ENCODE peak calls at places on chromosomes 6 and 20, in four cellular contexts. One of them, this sample, is unnamed. For H3K4me1, the result is how much of the 10 kb centered on the place peaks cover.

GRCh38 chr6:44837741-44838140 is 450.2 kb downstream of the CDC5L start:
- DNase-seq in suprapubic skin: no peak
- DNase-seq in heart right ventricle: no peak
- DNase-seq in SK-N-SH: no peak
- DNase-seq in this sample: no peak

GRCh38 chr6:13679996-13680395 is 31.6 kb downstream of the RANBP9 start:
- DNase-seq in SK-N-SH: no peak
- DNase-seq in heart right ventricle: no peak
- DNase-seq in suprapubic skin: no peak
- DNase-seq in this sample: no peak

GRCh38 chr6:75546401-75546800 is 52.8 kb upstream of the FILIP1 start:
- DNase-seq in SK-N-SH: no peak
- DNase-seq in heart right ventricle: no peak
- DNase-seq in suprapubic skin: no peak
- DNase-seq in this sample: no peak

GRCh38 chr6:44925100-44925739 is 402.9 kb upstream of the RUNX2 start:
- DNase-seq in SK-N-SH: peak
- DNase-seq in heart right ventricle: no peak
- DNase-seq in suprapubic skin: no peak
- DNase-seq in this sample: peak

GRCh38 chr6:43334466-43335095 is 26.0 kb upstream of the CRIP3 start:
- DNase-seq in suprapubic skin: no peak
- DNase-seq in heart right ventricle: no peak
- DNase-seq in SK-N-SH: peak
- DNase-seq in this sample: no peak

GRCh38 chr20:63029358-63030121 is 22.8 kb upstream of the BHLHE23 start:
- DNase-seq in heart right ventricle: peak
- DNase-seq in SK-N-SH: no peak
- DNase-seq in suprapubic skin: no peak
- DNase-seq in this sample: no peak

GRCh38 chr20:8043687-8044278 is 24.2 kb upstream of the TMX4 start:
- DNase-seq in heart right ventricle: no peak
- DNase-seq in suprapubic skin: no peak
- DNase-seq in SK-N-SH: peak
- DNase-seq in this sample: peak

GRCh38 chr6:4561773-4562172 is 214.4 kb upstream of the CDYL start:
- DNase-seq in SK-N-SH: no peak
- DNase-seq in heart right ventricle: no peak
- DNase-seq in suprapubic skin: no peak
- DNase-seq in this sample: no peak

GRCh38 chr20:36312724-36313441 is 6.7 kb downstream of the DLGAP4 start:
- DNase-seq in SK-N-SH: no peak
- DNase-seq in suprapubic skin: peak
- DNase-seq in heart right ventricle: no peak
- DNase-seq in this sample: no peak

GRCh38 chr6:3592371-3592941 is 135.6 kb upstream of the SLC22A23 start:
- DNase-seq in suprapubic skin: no peak
- DNase-seq in SK-N-SH: no peak
- DNase-seq in heart right ventricle: no peak
- DNase-seq in this sample: peak

GRCh38 chr20:38935285-38935684 is 9.1 kb downstream of the FAM83D start:
- DNase-seq in heart right ventricle: no peak
- DNase-seq in SK-N-SH: no peak
- DNase-seq in suprapubic skin: no peak
- DNase-seq in this sample: peak

GRCh38 chr6:155200012-155200411 is 63.8 kb upstream of the CLDN20 start:
- DNase-seq in suprapubic skin: no peak
- DNase-seq in heart right ventricle: no peak
- DNase-seq in SK-N-SH: no peak
- DNase-seq in this sample: no peak

GRCh38 chr6:155197947-155198346 is 65.9 kb upstream of the CLDN20 start:
- DNase-seq in heart right ventricle: no peak
- DNase-seq in SK-N-SH: no peak
- DNase-seq in suprapubic skin: no peak
- DNase-seq in this sample: no peak

GRCh38 chr6:155194399-155194798 is 69.4 kb upstream of the CLDN20 start:
- DNase-seq in SK-N-SH: no peak
- DNase-seq in heart right ventricle: no peak
- DNase-seq in suprapubic skin: no peak
- DNase-seq in this sample: no peak

GRCh38 chr6:155196891-155197290 is 66.9 kb upstream of the CLDN20 start:
- DNase-seq in SK-N-SH: no peak
- DNase-seq in heart right ventricle: no peak
- DNase-seq in suprapubic skin: no peak
- DNase-seq in this sample: no peak

GRCh38 chr6:155195903-155196302 is 67.9 kb upstream of the CLDN20 start:
- DNase-seq in SK-N-SH: no peak
- DNase-seq in heart right ventricle: no peak
- DNase-seq in suprapubic skin: no peak
- DNase-seq in this sample: no peak
- TF ChIP-seq CTCF in SK-N-SH: no peak
- TF ChIP-seq CTCF in heart right ventricle: no peak
- TF ChIP-seq CTCF in suprapubic skin: no peak
- TF ChIP-seq CTCF in this sample: no peak

GRCh38 chr6:106736502-106736901 is 107.1 kb downstream of the QRSL1 start:
- DNase-seq in heart right ventricle: no peak
- DNase-seq in SK-N-SH: no peak
- DNase-seq in suprapubic skin: no peak
- DNase-seq in this sample: no peak
- H3K4me1 ChIP-seq in heart right ventricle: under half
- H3K4me1 ChIP-seq in SK-N-SH: under half
- H3K4me1 ChIP-seq in suprapubic skin: under half
- H3K4me1 ChIP-seq in this sample: under half

DNA sequence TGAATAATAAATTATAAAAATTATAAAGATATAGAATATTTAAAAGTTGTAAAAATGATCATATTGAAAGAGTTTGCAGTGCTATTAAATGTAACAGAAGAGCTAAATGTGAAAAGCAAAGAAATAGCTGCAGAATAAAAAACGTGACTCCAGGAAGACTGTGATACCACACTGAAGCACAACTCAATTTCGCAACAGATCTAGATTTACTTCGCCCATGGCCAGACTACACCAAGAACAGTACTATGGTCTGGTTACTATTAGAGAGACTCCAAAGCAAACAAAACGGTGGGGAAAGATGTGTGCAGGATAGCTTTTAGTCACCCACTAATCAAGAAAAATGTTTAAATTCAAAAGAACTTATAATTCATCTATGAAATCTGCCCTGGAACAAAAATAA is 1.9 kb downstream of the CHD6 start:
- DNase-seq in suprapubic skin: no peak
- DNase-seq in SK-N-SH: no peak
- DNase-seq in heart right ventricle: no peak
- DNase-seq in this sample: no peak
- H3K4me3 ChIP-seq in suprapubic skin: peak
- H3K4me3 ChIP-seq in SK-N-SH: peak
- H3K4me3 ChIP-seq in heart right ventricle: no peak
- H3K4me3 ChIP-seq in this sample: no peak

DNA sequence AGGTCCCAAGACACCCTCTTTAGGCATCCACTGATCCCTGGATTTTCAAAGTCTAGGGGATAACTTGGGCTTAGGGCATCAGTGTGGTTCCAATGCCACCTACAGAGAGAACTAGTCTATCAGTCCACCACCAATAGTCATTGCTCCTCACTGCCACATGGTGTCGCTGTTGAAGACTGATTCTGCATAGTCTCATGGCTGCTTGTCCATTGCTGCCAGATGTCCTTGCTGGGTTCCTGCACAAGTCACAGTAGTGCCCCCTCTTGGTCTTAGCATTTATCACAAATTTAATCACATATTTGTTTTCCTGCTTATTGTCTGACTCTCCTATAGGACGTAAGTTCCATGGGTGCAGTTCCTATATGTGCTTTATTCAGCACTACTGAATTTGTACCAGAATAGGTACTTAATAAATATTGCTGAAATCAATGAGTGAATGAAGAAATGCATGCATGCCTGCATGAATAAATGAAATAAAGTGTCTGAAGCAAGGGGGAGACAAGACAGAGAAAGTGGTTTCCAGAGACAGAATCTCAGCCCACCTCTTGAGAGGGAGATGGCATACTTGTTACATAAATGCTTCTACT is 45.9 kb upstream of the RALY start:
- DNase-seq in suprapubic skin: no peak
- DNase-seq in SK-N-SH: peak
- DNase-seq in heart right ventricle: no peak
- DNase-seq in this sample: peak
- TF ChIP-seq CTCF in suprapubic skin: peak
- TF ChIP-seq CTCF in SK-N-SH: peak
- TF ChIP-seq CTCF in heart right ventricle: peak
- TF ChIP-seq CTCF in this sample: peak

GRCh38 chr20:50001784-50002311 is 19.1 kb downstream of the SNAI1 start:
- DNase-seq in SK-N-SH: no peak
- DNase-seq in suprapubic skin: no peak
- DNase-seq in heart right ventricle: no peak
- DNase-seq in this sample: no peak
- H3K4me1 ChIP-seq in SK-N-SH: under half
- H3K4me1 ChIP-seq in suprapubic skin: under half
- H3K4me1 ChIP-seq in heart right ventricle: under half
- H3K4me1 ChIP-seq in this sample: under half

DNA sequence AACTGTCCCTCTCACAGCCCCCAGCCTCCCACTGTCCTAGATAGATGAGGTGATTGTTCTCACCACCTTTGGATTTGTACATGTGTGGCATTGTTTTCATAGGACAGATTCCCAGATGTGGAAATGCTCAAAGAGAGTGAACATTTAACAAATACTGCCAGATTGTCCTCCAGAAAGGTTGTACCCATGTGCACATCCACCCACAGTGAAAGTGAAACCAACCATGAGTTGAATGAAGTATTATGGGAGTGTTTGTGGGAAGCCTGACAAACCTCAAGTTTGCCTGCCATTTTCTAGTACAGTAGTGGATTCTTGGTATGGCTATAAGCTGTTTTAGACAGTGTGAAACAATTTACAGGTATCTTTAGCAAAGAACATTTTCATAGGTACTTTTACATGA is 42.7 kb downstream of the ANKRD6 start:
- DNase-seq in SK-N-SH: no peak
- DNase-seq in suprapubic skin: no peak
- DNase-seq in heart right ventricle: no peak
- DNase-seq in this sample: no peak
- H3K4me3 ChIP-seq in SK-N-SH: peak
- H3K4me3 ChIP-seq in suprapubic skin: no peak
- H3K4me3 ChIP-seq in heart right ventricle: no peak
- H3K4me3 ChIP-seq in this sample: no peak

GRCh38 chr6:35048631-35049083 is 92.5 kb downstream of the TCP11 start:
- DNase-seq in SK-N-SH: peak
- DNase-seq in suprapubic skin: no peak
- DNase-seq in heart right ventricle: no peak
- DNase-seq in this sample: no peak
- TF ChIP-seq CTCF in SK-N-SH: no peak
- TF ChIP-seq CTCF in suprapubic skin: no peak
- TF ChIP-seq CTCF in heart right ventricle: peak
- TF ChIP-seq CTCF in this sample: peak